ENCODE peak calls at places on chromosome 6, in eight cellular contexts. One of them, this sample, is unnamed.

GRCh38 chr6:15638373-15638772 is 24.5 kb downstream of the DTNBP1 start:
- DNase-seq in OCI-LY7: no peak
- DNase-seq in uterus: no peak
- DNase-seq in Caco-2: no peak
- DNase-seq in IMR-90: no peak
- DNase-seq in fibroblast of lung: no peak
- DNase-seq in sigmoid colon: no peak
- DNase-seq in heart left ventricle: no peak
- DNase-seq in this sample: no peak

GRCh38 chr6:98471444-98471843 is 362.9 kb upstream of the POU3F2 start:
- DNase-seq in fibroblast of lung: no peak
- DNase-seq in sigmoid colon: no peak
- DNase-seq in OCI-LY7: no peak
- DNase-seq in Caco-2: no peak
- DNase-seq in heart left ventricle: no peak
- DNase-seq in uterus: no peak
- DNase-seq in IMR-90: no peak
- DNase-seq in this sample: no peak

GRCh38 chr6:4018194-4019111 is 60.5 kb downstream of the FAM217A start:
- DNase-seq in OCI-LY7: peak; percentile 97
- DNase-seq in IMR-90: peak; percentile 95
- DNase-seq in Caco-2: peak; percentile 96
- DNase-seq in uterus: peak; percentile 95
- DNase-seq in fibroblast of lung: peak; percentile 95
- DNase-seq in heart left ventricle: peak; percentile 96
- DNase-seq in sigmoid colon: peak; percentile 97
- DNase-seq in this sample: peak; percentile 97

GRCh38 chr6:97294451-97294850 is 11.4 kb upstream of the MMS22L start:
- DNase-seq in sigmoid colon: no peak
- DNase-seq in IMR-90: peak; percentile 79
- DNase-seq in OCI-LY7: no peak
- DNase-seq in uterus: no peak
- DNase-seq in Caco-2: no peak
- DNase-seq in fibroblast of lung: peak; percentile 69
- DNase-seq in heart left ventricle: no peak
- DNase-seq in this sample: no peak

GRCh38 chr6:100913400-100914276 is 32.5 kb upstream of the ASCC3 start:
- DNase-seq in OCI-LY7: no peak
- DNase-seq in IMR-90: peak; percentile 35
- DNase-seq in uterus: no peak
- DNase-seq in fibroblast of lung: no peak
- DNase-seq in heart left ventricle: no peak
- DNase-seq in Caco-2: no peak
- DNase-seq in sigmoid colon: no peak
- DNase-seq in this sample: peak; percentile 37

GRCh38 chr6:35731736-35732532 is 4.9 kb upstream of the ARMC12 start:
- DNase-seq in OCI-LY7: peak; percentile 94
- DNase-seq in IMR-90: peak; percentile 83
- DNase-seq in fibroblast of lung: peak; percentile 97
- DNase-seq in sigmoid colon: peak; percentile 99
- DNase-seq in Caco-2: peak; percentile 91
- DNase-seq in uterus: peak; percentile 99
- DNase-seq in heart left ventricle: peak; percentile 97
- DNase-seq in this sample: peak; percentile 99

GRCh38 chr6:2505624-2506023 is 245.1 kb downstream of the MYLK4 start:
- DNase-seq in IMR-90: no peak
- DNase-seq in fibroblast of lung: no peak
- DNase-seq in heart left ventricle: no peak
- DNase-seq in Caco-2: peak; percentile 19
- DNase-seq in uterus: no peak
- DNase-seq in OCI-LY7: peak; percentile 9
- DNase-seq in sigmoid colon: no peak
- DNase-seq in this sample: no peak

GRCh38 chr6:43181621-43181941 is 415 bp upstream of the CUL9 start:
- DNase-seq in Caco-2: no peak
- DNase-seq in OCI-LY7: no peak
- DNase-seq in uterus: no peak
- DNase-seq in fibroblast of lung: no peak
- DNase-seq in IMR-90: no peak
- DNase-seq in heart left ventricle: no peak
- DNase-seq in sigmoid colon: no peak
- DNase-seq in this sample: no peak

GRCh38 chr6:69827491-69827890 is 30.7 kb upstream of the LMBRD1 start:
- DNase-seq in sigmoid colon: no peak
- DNase-seq in OCI-LY7: no peak
- DNase-seq in fibroblast of lung: peak; percentile 76
- DNase-seq in IMR-90: peak; percentile 73
- DNase-seq in uterus: no peak
- DNase-seq in heart left ventricle: no peak
- DNase-seq in Caco-2: no peak
- DNase-seq in this sample: no peak

GRCh38 chr6:9398794-9399373 is 963.5 kb upstream of the SLC35B3 start:
- DNase-seq in heart left ventricle: peak; percentile 59
- DNase-seq in OCI-LY7: no peak
- DNase-seq in uterus: no peak
- DNase-seq in IMR-90: no peak
- DNase-seq in sigmoid colon: no peak
- DNase-seq in Caco-2: no peak
- DNase-seq in fibroblast of lung: no peak
- DNase-seq in this sample: no peak

GRCh38 chr6:27617046-27617687 is 144.3 kb upstream of the ZNF184 start:
- DNase-seq in OCI-LY7: no peak
- DNase-seq in fibroblast of lung: peak; percentile 26
- DNase-seq in Caco-2: no peak
- DNase-seq in heart left ventricle: no peak
- DNase-seq in IMR-90: no peak
- DNase-seq in uterus: no peak
- DNase-seq in sigmoid colon: no peak
- DNase-seq in this sample: no peak

GRCh38 chr6:33904050-33904827 is 100.4 kb upstream of the MLN start:
- DNase-seq in uterus: no peak
- DNase-seq in fibroblast of lung: no peak
- DNase-seq in heart left ventricle: no peak
- DNase-seq in Caco-2: no peak
- DNase-seq in IMR-90: no peak
- DNase-seq in OCI-LY7: no peak
- DNase-seq in sigmoid colon: no peak
- DNase-seq in this sample: peak; percentile 34

GRCh38 chr6:25286891-25287290 is 7.7 kb downstream of the CARMIL1 start:
- DNase-seq in fibroblast of lung: no peak
- DNase-seq in uterus: no peak
- DNase-seq in IMR-90: no peak
- DNase-seq in OCI-LY7: no peak
- DNase-seq in heart left ventricle: no peak
- DNase-seq in Caco-2: no peak
- DNase-seq in sigmoid colon: no peak
- DNase-seq in this sample: no peak

GRCh38 chr6:159983641-159984080 is 14.8 kb downstream of the IGF2R start:
- DNase-seq in heart left ventricle: no peak
- DNase-seq in sigmoid colon: no peak
- DNase-seq in uterus: no peak
- DNase-seq in Caco-2: no peak
- DNase-seq in fibroblast of lung: no peak
- DNase-seq in IMR-90: peak; percentile 51
- DNase-seq in OCI-LY7: no peak
- DNase-seq in this sample: no peak

GRCh38 chr6:9463311-9463710 is 951.6 kb downstream of the TFAP2A start:
- DNase-seq in uterus: no peak
- DNase-seq in sigmoid colon: no peak
- DNase-seq in fibroblast of lung: no peak
- DNase-seq in heart left ventricle: no peak
- DNase-seq in IMR-90: no peak
- DNase-seq in OCI-LY7: no peak
- DNase-seq in Caco-2: no peak
- DNase-seq in this sample: no peak

GRCh38 chr6:47633141-47633540 is 65.2 kb upstream of the ADGRF4 start:
- DNase-seq in sigmoid colon: no peak
- DNase-seq in IMR-90: no peak
- DNase-seq in OCI-LY7: no peak
- DNase-seq in fibroblast of lung: no peak
- DNase-seq in heart left ventricle: no peak
- DNase-seq in Caco-2: peak; percentile 21
- DNase-seq in uterus: no peak
- DNase-seq in this sample: no peak

DNA sequence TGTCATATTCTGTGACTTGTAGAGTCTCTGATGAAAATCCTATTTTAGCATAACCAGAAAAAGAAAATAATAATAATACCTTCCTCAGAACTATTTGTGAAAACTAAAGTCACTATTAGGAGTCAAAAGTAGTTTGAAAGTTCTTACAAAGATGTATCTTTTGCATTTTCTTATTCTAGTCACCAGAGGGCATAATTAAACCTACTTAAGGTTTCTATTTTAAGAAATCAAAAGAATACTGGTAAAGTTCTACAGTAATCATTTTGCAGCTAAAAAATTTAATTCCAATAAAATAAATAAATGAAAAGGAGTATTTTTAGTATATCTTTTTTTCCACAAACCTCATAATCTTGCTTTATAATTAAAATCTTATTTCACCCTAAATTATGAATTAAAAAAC is 28.0 kb upstream of the MCM9 start:
- DNase-seq in heart left ventricle: no peak
- DNase-seq in IMR-90: peak; percentile 10
- DNase-seq in uterus: no peak
- DNase-seq in sigmoid colon: no peak
- DNase-seq in OCI-LY7: no peak
- DNase-seq in fibroblast of lung: peak; percentile 44
- DNase-seq in Caco-2: no peak
- DNase-seq in this sample: no peak
- TF ChIP-seq CTCF in heart left ventricle: peak; percentile 9
- TF ChIP-seq CTCF in IMR-90: peak; percentile 33
- TF ChIP-seq CTCF in uterus: no peak
- TF ChIP-seq CTCF in sigmoid colon: peak; percentile 24
- TF ChIP-seq CTCF in OCI-LY7: peak; percentile 65
- TF ChIP-seq CTCF in fibroblast of lung: no peak
- TF ChIP-seq CTCF in Caco-2: peak; percentile 20
- TF ChIP-seq CTCF in this sample: no peak

DNA sequence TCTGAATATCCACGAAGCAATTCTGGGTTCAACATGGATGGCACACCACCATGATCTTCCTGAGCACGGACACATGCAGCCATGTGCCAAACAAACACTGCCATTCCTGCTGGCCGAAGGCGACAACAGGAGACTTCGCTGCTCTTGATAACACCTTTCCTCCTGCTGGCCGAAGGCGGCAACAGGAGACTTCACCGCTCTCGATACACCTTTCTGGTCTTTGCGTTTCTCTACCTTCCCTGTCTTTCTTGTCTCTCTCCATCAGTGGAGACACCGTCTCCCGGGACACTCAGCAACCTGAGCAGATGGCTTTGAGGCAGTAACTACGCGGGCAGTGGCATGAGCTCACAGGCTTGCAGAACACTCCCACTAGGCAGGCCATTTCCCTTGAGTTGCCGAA is 54.9 kb upstream of the MPC1 start:
- DNase-seq in heart left ventricle: no peak
- DNase-seq in IMR-90: no peak
- DNase-seq in sigmoid colon: no peak
- DNase-seq in fibroblast of lung: no peak
- DNase-seq in OCI-LY7: no peak
- DNase-seq in uterus: no peak
- DNase-seq in Caco-2: no peak
- DNase-seq in this sample: no peak
- H3K4me1 ChIP-seq in heart left ventricle: no peaks in the 10 kb centered on the region
- H3K4me1 ChIP-seq in IMR-90: no peaks in the 10 kb centered on the region
- H3K4me1 ChIP-seq in sigmoid colon: no peaks in the 10 kb centered on the region
- H3K4me1 ChIP-seq in fibroblast of lung: no peaks in the 10 kb centered on the region
- H3K4me1 ChIP-seq in OCI-LY7: no peaks in the 10 kb centered on the region
- H3K4me1 ChIP-seq in uterus: no peaks in the 10 kb centered on the region
- H3K4me1 ChIP-seq in Caco-2: no peaks in the 10 kb centered on the region
- H3K4me1 ChIP-seq in this sample: peaks cover 10% of the 10 kb centered on the region

GRCh38 chr6:45505470-45505869 is 127.7 kb upstream of the SUPT3H start:
- DNase-seq in IMR-90: no peak
- DNase-seq in fibroblast of lung: no peak
- DNase-seq in Caco-2: no peak
- DNase-seq in uterus: no peak
- DNase-seq in heart left ventricle: no peak
- DNase-seq in sigmoid colon: no peak
- DNase-seq in OCI-LY7: no peak
- DNase-seq in this sample: no peak
- TF ChIP-seq CTCF in IMR-90: no peak
- TF ChIP-seq CTCF in fibroblast of lung: no peak
- TF ChIP-seq CTCF in Caco-2: no peak
- TF ChIP-seq CTCF in uterus: no peak
- TF ChIP-seq CTCF in heart left ventricle: no peak
- TF ChIP-seq CTCF in sigmoid colon: no peak
- TF ChIP-seq CTCF in OCI-LY7: no peak
- TF ChIP-seq CTCF in this sample: no peak

GRCh38 chr6:121940728-121941127 is 458.7 kb upstream of the HSF2 start:
- DNase-seq in sigmoid colon: no peak
- DNase-seq in IMR-90: no peak
- DNase-seq in heart left ventricle: no peak
- DNase-seq in uterus: no peak
- DNase-seq in OCI-LY7: no peak
- DNase-seq in fibroblast of lung: peak; percentile 11
- DNase-seq in Caco-2: no peak
- DNase-seq in this sample: no peak
- H3K4me1 ChIP-seq in sigmoid colon: no peaks in the 10 kb centered on the region
- H3K4me1 ChIP-seq in IMR-90: no peaks in the 10 kb centered on the region
- H3K4me1 ChIP-seq in heart left ventricle: no peaks in the 10 kb centered on the region
- H3K4me1 ChIP-seq in uterus: no peaks in the 10 kb centered on the region
- H3K4me1 ChIP-seq in OCI-LY7: no peaks in the 10 kb centered on the region
- H3K4me1 ChIP-seq in fibroblast of lung: no peaks in the 10 kb centered on the region
- H3K4me1 ChIP-seq in Caco-2: no peaks in the 10 kb centered on the region
- H3K4me1 ChIP-seq in this sample: no peaks in the 10 kb centered on the region

This sample was measured in lower lobe of right lung.